ENCODE peak calls at places on chromosomes 2 and 18, in nine cellular contexts. K is NB4, L is H54, E is sigmoid colon, C is heart left ventricle, Z is tibial nerve, U is A549, B is adrenal gland, O is endothelial cell of umbilical vein. T is an unnamed sample.

GRCh38 chr2:95266781-95267430 is 7.3 kb upstream of the PROM2 start:
- DNase-seq in K (no peak), L (no peak), E (no peak), C (no peak), Z (no peak), U (no peak), B (peak; percentile 33), O (no peak), T (no peak)

GRCh38 chr2:53867169-53867568 is 7.4 kb upstream of the GPR75 start:
- DNase-seq in K (no peak), L (no peak), E (no peak), C (peak; percentile 20), Z (no peak), U (no peak), B (no peak), O (no peak), T (no peak)

GRCh38 chr2:231360401-231360800 is 35.1 kb upstream of the B3GNT7 start:
- DNase-seq in K (no peak), L (no peak), E (peak; percentile 56), C (no peak), Z (no peak), U (no peak), B (no peak), O (no peak), T (no peak)

GRCh38 chr2:21656330-21657075 is 532.7 kb downstream of the TDRD15 start:
- DNase-seq in K (no peak), L (no peak), E (no peak), C (no peak), Z (no peak), U (no peak), B (no peak), O (no peak), T (no peak)

GRCh38 chr2:64610456-64610855 is 43.3 kb downstream of the SERTAD2 start:
- DNase-seq in K (no peak), L (no peak), E (peak; percentile 55), C (no peak), Z (no peak), U (no peak), B (peak; percentile 37), O (no peak), T (no peak)

GRCh38 chr18:2794159-2794558 is 52.6 kb upstream of the EMILIN2 start:
- DNase-seq in K (no peak), L (no peak), E (no peak), C (no peak), Z (no peak), U (no peak), B (no peak), O (no peak), T (no peak)

GRCh38 chr18:46320928-46321855 is 217.0 kb downstream of the HAUS1 start:
- DNase-seq in K (no peak), L (peak; percentile 40), E (no peak), C (no peak), Z (no peak), U (no peak), B (no peak), O (no peak), T (no peak)

GRCh38 chr2:232076736-232077135 is 115.2 kb downstream of the DIS3L2 start:
- DNase-seq in K (no peak), L (no peak), E (no peak), C (no peak), Z (no peak), U (no peak), B (no peak), O (no peak), T (no peak)

GRCh38 chr18:46793565-46793964 is 36.7 kb upstream of the ST8SIA5 start:
- DNase-seq in K (no peak), L (no peak), E (no peak), C (no peak), Z (no peak), U (no peak), B (no peak), O (no peak), T (no peak)

GRCh38 chr2:201854841-201855240 is 48.5 kb downstream of the CDK15 start:
- DNase-seq in K (no peak), L (no peak), E (no peak), C (no peak), Z (no peak), U (no peak), B (no peak), O (no peak), T (no peak)

GRCh38 chr2:38375711-38376345 is 1.2 kb downstream of the ATL2 start:
- DNase-seq in K (no peak), L (no peak), E (peak; percentile 91), C (peak; percentile 49), Z (no peak), U (no peak), B (no peak), O (peak; percentile 87), T (no peak)

GRCh38 chr2:122031544-122032263 is 276.3 kb downstream of the TSN start:
- DNase-seq in K (no peak), L (no peak), E (no peak), C (no peak), Z (no peak), U (no peak), B (peak; percentile 67), O (no peak), T (no peak)

GRCh38 chr2:206250041-206250897 is 24.2 kb upstream of the ZDBF2 start:
- DNase-seq in K (no peak), L (no peak), E (no peak), C (no peak), Z (no peak), U (peak; percentile 69), B (no peak), O (peak; percentile 33), T (no peak)

GRCh38 chr2:66389651-66390131 is 45.2 kb upstream of the MEIS1 start:
- DNase-seq in K (peak; percentile 18), L (peak; percentile 6), E (no peak), C (no peak), Z (no peak), U (no peak), B (no peak), O (no peak), T (no peak)

GRCh38 chr2:205073433-205074020 is 528.3 kb downstream of the PARD3B start:
- DNase-seq in K (no peak), L (no peak), E (no peak), C (no peak), Z (no peak), U (no peak), B (no peak), O (peak; percentile 75), T (no peak)

GRCh38 chr2:290090-290722 is 2.3 kb upstream of the ALKAL2 start:
- DNase-seq in K (peak; percentile 21), L (no peak), E (peak; percentile 78), C (peak; percentile 73), Z (peak; percentile 44), U (peak; percentile 74), B (peak; percentile 91), O (peak; percentile 67), T (no peak)

GRCh38 chr2:240373289-240373885 is 62.1 kb upstream of the GPC1 start:
- DNase-seq in K (no peak), L (no peak), E (no peak), C (no peak), Z (no peak), U (no peak), B (no peak), O (no peak), T (no peak)

GRCh38 chr2:131105950-131106801 is 1.0 kb downstream of the PLEKHB2 start:
- DNase-seq in K (peak; percentile 71), L (no peak), E (no peak), C (peak; percentile 26), Z (no peak), U (peak; percentile 13), B (peak; percentile 81), O (peak; percentile 57), T (no peak)

GRCh38 chr2:131104487-131105155 is 515 bp upstream of the PLEKHB2 start:
- DNase-seq in K (peak; percentile 89), L (peak; percentile 58), E (peak; percentile 93), C (peak; percentile 39), Z (peak; percentile 48), U (peak; percentile 63), B (peak; percentile 91), O (peak; percentile 50), T (peak; percentile 54)

DNA sequence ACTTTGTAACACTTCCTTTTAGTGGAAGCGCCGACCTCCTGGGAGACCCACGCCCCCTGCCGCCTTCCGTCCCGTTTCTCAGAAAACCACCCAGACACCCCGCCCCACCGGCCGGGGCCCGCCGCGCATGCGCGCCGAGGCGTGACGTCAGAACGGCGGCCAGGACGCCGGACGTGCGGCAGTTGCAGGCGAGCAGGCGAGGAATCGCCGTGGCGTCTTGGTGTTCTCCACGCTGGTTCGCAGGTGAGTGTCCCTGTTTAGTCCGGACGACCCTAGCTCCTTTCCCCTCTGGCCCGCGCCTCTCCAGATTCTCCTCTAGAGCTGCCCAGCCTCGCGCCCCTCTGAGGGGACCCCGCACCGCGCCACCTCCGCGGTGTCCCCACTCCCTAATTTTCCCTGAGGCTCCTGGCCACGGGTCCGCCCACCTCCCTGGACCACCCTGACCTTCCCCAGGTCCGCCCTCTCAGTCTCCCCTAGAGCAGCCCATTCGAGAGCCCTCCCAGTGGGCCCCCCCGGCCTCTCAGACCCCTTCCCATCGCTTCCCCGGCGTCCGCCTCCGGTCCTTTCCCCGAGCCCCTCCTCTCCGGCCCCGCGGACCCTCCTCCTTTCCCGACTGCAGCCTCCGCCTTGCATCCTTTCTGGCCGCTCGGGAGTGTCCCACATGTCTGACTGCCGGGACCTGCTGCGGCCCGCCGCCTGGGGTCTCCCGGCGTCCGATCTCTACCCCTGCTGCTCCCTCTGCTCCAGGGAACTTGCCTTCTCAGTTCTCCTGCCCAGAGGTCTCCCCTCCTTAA is at the start of gene PLEKHB2:
- DNase-seq in K (peak; percentile 95), L (peak; percentile 89), E (peak; percentile 94), C (peak; percentile 95), Z (peak; percentile 80), U (peak; percentile 80), B (peak; percentile 96), O (peak; percentile 93), T (peak; percentile 86)
- TF ChIP-seq POLR2A in K (peak; percentile 91), L (peak; percentile 98), E (peak; percentile 79), C (peak; percentile 27), Z (peak; percentile 90), U (peak; percentile 99), B (peak; percentile 93), O (peak; percentile 93), T (peak; percentile 91)

GRCh38 chr2:26764078-26764887 is at the start of gene SLC35F6:
- DNase-seq in K (peak; percentile 84), L (peak; percentile 77), E (peak; percentile 92), C (peak; percentile 89), Z (peak; percentile 71), U (peak; percentile 88), B (peak; percentile 87), O (peak; percentile 82), T (peak; percentile 95)
- TF ChIP-seq POLR2A in K (peak; percentile 66), L (peak; percentile 79), E (peak; percentile 83), C (no peak), Z (peak; percentile 93), U (peak; percentile 79), B (peak; percentile 78), O (peak; percentile 96), T (peak; percentile 67)

GRCh38 chr2:29275186-29275585 is 160.0 kb downstream of the CLIP4 start:
- DNase-seq in K (no peak), L (no peak), E (peak; percentile 14), C (no peak), Z (no peak), U (no peak), B (no peak), O (no peak), T (no peak)
- TF ChIP-seq POLR2A in K (no peak), L (no peak), E (no peak), C (no peak), Z (no peak), U (no peak), B (no peak), O (no peak), T (no peak)

DNA sequence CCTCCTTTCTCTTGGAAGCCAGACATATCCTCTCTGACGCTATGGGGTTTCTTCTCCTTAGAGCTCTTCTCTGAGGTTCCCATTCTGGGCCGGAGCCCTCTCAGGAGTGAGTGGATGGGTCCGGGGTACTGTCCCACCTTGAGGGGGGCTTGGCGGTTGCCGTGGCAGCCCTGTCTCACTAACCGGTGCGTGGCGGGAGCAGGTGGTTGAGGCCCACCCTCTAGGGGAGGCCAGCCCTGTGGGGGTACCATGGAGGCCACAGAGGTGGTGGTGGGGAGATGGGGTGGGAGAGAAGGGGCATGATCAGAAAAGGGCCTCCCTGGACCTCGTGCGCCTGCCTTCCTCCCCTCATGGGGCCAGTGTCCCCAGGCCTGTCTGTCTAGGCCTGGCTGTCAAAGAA is 22.4 kb downstream of the IGFBP5 start:
- DNase-seq in K (no peak), L (no peak), E (no peak), C (no peak), Z (no peak), U (no peak), B (no peak), O (no peak), T (no peak)
- TF ChIP-seq POLR2A in K (no peak), L (no peak), E (no peak), C (no peak), Z (no peak), U (no peak), B (no peak), O (no peak), T (no peak)

T was measured in GM12891.